ENCODE peak calls at places on chromosomes 6 and 20, in five cellular contexts. J is tibial nerve, B is fibroblast of pulmonary artery, Y is endothelial cell, P is GM03348. S is an unnamed sample.

GRCh38 chr6:145734486-145735355 is 599 bp downstream of the EPM2A start:
- DNase-seq in J (peak; percentile 76), P (peak; percentile 94), Y (peak; percentile 90), B (peak; percentile 91), S (peak; percentile 83)

GRCh38 chr6:6784514-6785162 is 196.1 kb downstream of the LY86 start:
- DNase-seq in P (no peak), Y (no peak), J (no peak), B (no peak), S (no peak)

GRCh38 chr6:102387351-102388033 is 994.0 kb downstream of the GRIK2 start:
- DNase-seq in B (no peak), Y (no peak), J (no peak), P (no peak), S (no peak)

GRCh38 chr6:6003334-6004146 is 3.2 kb downstream of the NRN1 start:
- DNase-seq in Y (peak; percentile 53), J (no peak), P (peak; percentile 55), B (no peak), S (no peak)

GRCh38 chr6:156655267-156655918 is 121.8 kb upstream of the ARID1B start:
- DNase-seq in B (no peak), P (no peak), Y (no peak), J (no peak), S (no peak)

GRCh38 chr6:139027620-139028182 is 844 bp upstream of the ABRACL start:
- DNase-seq in B (peak; percentile 30), P (peak; percentile 26), Y (no peak), J (no peak), S (peak; percentile 93)

GRCh38 chr20:48298851-48299484 is 513.7 kb upstream of the SULF2 start:
- DNase-seq in B (peak; percentile 97), P (no peak), J (no peak), Y (no peak), S (peak; percentile 86)

GRCh38 chr20:53608456-53609413 is 15.1 kb upstream of the ZNF217 start:
- DNase-seq in P (no peak), B (no peak), J (no peak), Y (no peak), S (no peak)

GRCh38 chr6:49030621-49031020 is 432.4 kb downstream of the MMUT start:
- DNase-seq in B (no peak), J (no peak), P (peak; percentile 4), Y (no peak), S (no peak)

GRCh38 chr20:40335437-40335836 is 353.6 kb downstream of the MAFB start:
- DNase-seq in B (no peak), J (no peak), Y (no peak), P (no peak), S (no peak)